ENCODE peak calls at places on chromosomes 16 and 17, in seven cellular contexts. E is adipocyte, A is OCI-LY7, N is ovary, J is K562, D is aorta, Z is pancreas. Y is an unnamed sample.

GRCh38 chr16:57925310-57925709 is 45.6 kb downstream of the CNGB1 start:
- DNase-seq in E (no peak), A (no peak), N (no peak), J (no peak), D (no peak), Z (no peak), Y (no peak)

GRCh38 chr17:78838574-78839005 is 2.0 kb downstream of the USP36 start:
- DNase-seq in E (no peak), A (no peak), N (no peak), J (peak; percentile 12), D (no peak), Z (peak; percentile 64), Y (no peak)

GRCh38 chr16:72255785-72256184 is 83.8 kb upstream of the PMFBP1 start:
- DNase-seq in E (peak; percentile 12), A (no peak), N (no peak), J (no peak), D (no peak), Z (no peak), Y (no peak)

GRCh38 chr16:73048292-73049050 is 543 bp upstream of the ZFHX3 start:
- DNase-seq in E (peak; percentile 68), A (no peak), N (peak; percentile 66), J (no peak), D (peak; percentile 88), Z (no peak), Y (no peak)

GRCh38 chr16:70746040-70746707 is 54.8 kb downstream of the VAC14 start:
- DNase-seq in E (peak; percentile 84), A (no peak), N (peak; percentile 78), J (peak; percentile 33), D (peak; percentile 95), Z (peak; percentile 77), Y (no peak)

GRCh38 chr16:84982434-84982833 is 28.9 kb downstream of the ZDHHC7 start:
- DNase-seq in E (no peak), A (no peak), N (no peak), J (peak; percentile 52), D (no peak), Z (peak; percentile 65), Y (no peak)

GRCh38 chr17:69643686-69644085 is 229.2 kb downstream of the MAP2K6 start:
- DNase-seq in E (peak; percentile 34), A (no peak), N (no peak), J (no peak), D (no peak), Z (no peak), Y (no peak)

GRCh38 chr17:45020354-45021138 is 30.9 kb downstream of the DCAKD start:
- DNase-seq in E (no peak), A (no peak), N (no peak), J (no peak), D (no peak), Z (peak; percentile 39), Y (no peak)

GRCh38 chr17:81928497-81929252 is 1.1 kb upstream of the MAFG start:
- DNase-seq in E (peak; percentile 46), A (peak; percentile 19), N (peak; percentile 39), J (no peak), D (peak; percentile 77), Z (no peak), Y (no peak)

GRCh38 chr16:56281256-56281805 is 90.0 kb downstream of the GNAO1 start:
- DNase-seq in E (peak; percentile 41), A (no peak), N (no peak), J (peak; percentile 73), D (no peak), Z (no peak), Y (no peak)

GRCh38 chr17:77214328-77214727 is 73.6 kb downstream of the SEC14L1 start:
- DNase-seq in E (no peak), A (no peak), N (no peak), J (no peak), D (peak; percentile 67), Z (no peak), Y (no peak)

GRCh38 chr16:17305694-17306093 is 165.1 kb downstream of the XYLT1 start:
- DNase-seq in E (no peak), A (no peak), N (no peak), J (no peak), D (no peak), Z (no peak), Y (no peak)

GRCh38 chr17:21678451-21679081 is 13.8 kb upstream of the KCNJ18 start:
- DNase-seq in E (no peak), A (no peak), N (no peak), J (peak; percentile 77), D (peak; percentile 74), Z (peak; percentile 29), Y (no peak)

GRCh38 chr17:21677911-21678310 is 14.4 kb upstream of the KCNJ18 start:
- DNase-seq in E (no peak), A (no peak), N (no peak), J (no peak), D (peak; percentile 63), Z (no peak), Y (no peak)

GRCh38 chr17:21674242-21674731 is 18.0 kb upstream of the KCNJ18 start:
- DNase-seq in E (no peak), A (no peak), N (no peak), J (peak; percentile 46), D (peak; percentile 77), Z (no peak), Y (no peak)

GRCh38 chr17:21677126-21677910 is 15.0 kb upstream of the KCNJ18 start:
- DNase-seq in E (no peak), A (no peak), N (no peak), J (no peak), D (peak; percentile 67), Z (no peak), Y (no peak)

DNA sequence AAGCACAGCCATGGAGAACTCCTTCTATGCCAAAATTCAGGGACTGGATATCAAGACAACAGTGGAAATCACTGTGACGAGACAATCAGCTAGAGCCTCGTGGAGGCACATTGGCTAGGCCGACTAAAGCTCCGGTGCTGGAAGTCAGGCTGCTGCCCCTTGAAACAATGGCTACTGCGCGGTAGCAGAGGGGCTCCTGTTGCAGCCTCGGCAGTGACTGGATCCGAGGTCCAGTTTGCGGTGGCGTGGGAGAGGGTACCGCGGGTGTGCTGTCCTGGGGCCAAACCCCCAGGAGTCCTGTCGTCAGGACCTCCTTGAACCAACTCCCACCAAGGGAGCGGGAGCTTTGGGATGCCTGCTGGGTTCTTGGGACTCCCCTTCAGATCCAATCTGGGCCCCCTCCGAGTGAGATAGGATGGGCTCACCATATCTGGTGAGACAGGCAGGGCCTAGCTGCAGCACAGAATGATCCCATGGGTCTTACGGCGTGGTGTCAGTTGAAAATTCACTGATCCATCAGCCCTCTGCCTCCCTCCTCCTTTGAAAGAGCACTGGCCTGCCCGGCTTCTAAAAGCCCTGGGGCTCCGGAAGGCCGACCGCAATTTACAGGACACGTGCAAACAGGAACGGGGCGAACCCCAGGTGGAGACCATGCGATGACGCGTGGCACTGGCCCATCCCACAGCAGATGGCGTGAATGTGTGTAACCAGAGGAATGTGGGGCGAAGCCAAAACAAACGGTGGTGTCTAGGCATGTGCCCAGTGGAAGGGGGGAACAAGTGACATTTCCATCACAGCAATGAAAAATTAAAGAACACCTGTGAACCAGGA is 15.8 kb upstream of the KCNJ18 start:
- DNase-seq in E (no peak), A (no peak), N (no peak), J (no peak), D (peak; percentile 74), Z (no peak), Y (no peak)
- H3K9me3 ChIP-seq in E (no peaks in the 10 kb centered on the region), A (no peaks in the 10 kb centered on the region), N (no peaks in the 10 kb centered on the region), J (no peaks in the 10 kb centered on the region), D (peaks cover 1% of the 10 kb centered on the region), Z (no peaks in the 10 kb centered on the region), Y (no peaks in the 10 kb centered on the region)

GRCh38 chr16:74731853-74732477 is 31.3 kb upstream of the MLKL start:
- DNase-seq in E (no peak), A (no peak), N (no peak), J (no peak), D (no peak), Z (no peak), Y (no peak)
- H3K9me3 ChIP-seq in E (peaks cover 4% of the 10 kb centered on the region), A (peaks cover 6% of the 10 kb centered on the region), N (no peaks in the 10 kb centered on the region), J (peaks cover under 1% of the 10 kb centered on the region), D (peaks cover 2% of the 10 kb centered on the region), Z (no peaks in the 10 kb centered on the region), Y (peaks cover 5% of the 10 kb centered on the region)

GRCh38 chr16:80509872-80510271 is 30.9 kb upstream of the DYNLRB2 start:
- DNase-seq in E (no peak), A (no peak), N (no peak), J (no peak), D (no peak), Z (no peak), Y (no peak)
- H3K9me3 ChIP-seq in E (no peaks in the 10 kb centered on the region), A (no peaks in the 10 kb centered on the region), N (no peaks in the 10 kb centered on the region), J (no peaks in the 10 kb centered on the region), D (peaks cover 1% of the 10 kb centered on the region), Z (no peaks in the 10 kb centered on the region), Y (no peaks in the 10 kb centered on the region)

GRCh38 chr16:31880322-31880979 is 6.8 kb downstream of the ZNF267 start:
- DNase-seq in E (peak; percentile 65), A (no peak), N (no peak), J (peak; percentile 44), D (no peak), Z (peak; percentile 38), Y (no peak)
- H3K9me3 ChIP-seq in E (no peaks in the 10 kb centered on the region), A (peaks cover 41% of the 10 kb centered on the region), N (no peaks in the 10 kb centered on the region), J (peaks cover 14% of the 10 kb centered on the region), D (no peaks in the 10 kb centered on the region), Z (no peaks in the 10 kb centered on the region), Y (no peaks in the 10 kb centered on the region)

GRCh38 chr16:35185366-35186044 is 1726.1 kb downstream of the TP53TG3F start:
- DNase-seq in E (no peak), A (no peak), N (no peak), J (no peak), D (no peak), Z (no peak), Y (no peak)
- H3K9me3 ChIP-seq in E (no peaks in the 10 kb centered on the region), A (no peaks in the 10 kb centered on the region), N (no peaks in the 10 kb centered on the region), J (no peaks in the 10 kb centered on the region), D (no peaks in the 10 kb centered on the region), Z (no peaks in the 10 kb centered on the region), Y (no peaks in the 10 kb centered on the region)